ENCODE peak calls at places on chromosomes 5 and 9, in six cellular contexts. X, V, D, R, A and U are unnamed samples.

GRCh38 chr5:176466245-176466871 is 18.2 kb downstream of the FAF2 start:
- DNase-seq in V (peak; percentile 47), D (no peak), X (no peak), R (no peak), A (peak; percentile 47), U (peak; percentile 84)

GRCh38 chr9:98654247-98654646 is 54.5 kb downstream of the GABBR2 start:
- DNase-seq in R (no peak), A (no peak), X (no peak), V (no peak), D (no peak), U (peak; percentile 90)

GRCh38 chr5:6596388-6596787 is 36.5 kb downstream of the NSUN2 start:
- DNase-seq in X (no peak), A (no peak), V (no peak), D (no peak), R (no peak), U (no peak)

GRCh38 chr5:169914766-169915165 is 65.5 kb downstream of the INSYN2B start:
- DNase-seq in D (no peak), V (no peak), R (no peak), A (peak; percentile 57), X (no peak), U (no peak)

GRCh38 chr5:97752871-97753270 is 569.8 kb upstream of the RIOK2 start:
- DNase-seq in V (no peak), D (no peak), X (no peak), A (no peak), R (no peak), U (no peak)

GRCh38 chr9:108933231-108933630 is 693 bp downstream of the ELP1 start:
- DNase-seq in V (peak; percentile 7), X (no peak), D (no peak), R (no peak), A (peak; percentile 12), U (peak; percentile 35)

GRCh38 chr9:126171641-126172040 is 155.0 kb upstream of the MVB12B start:
- DNase-seq in D (peak; percentile 17), V (no peak), A (no peak), X (no peak), R (no peak), U (no peak)

GRCh38 chr5:94802450-94802849 is 184.0 kb downstream of the SLF1 start:
- DNase-seq in R (no peak), X (no peak), V (no peak), D (no peak), A (no peak), U (peak; percentile 19)

GRCh38 chr9:137049544-137050449 is 3.8 kb upstream of the NPDC1 start:
- DNase-seq in D (peak; percentile 84), A (no peak), R (no peak), V (no peak), X (peak; percentile 68), U (peak; percentile 64)

GRCh38 chr5:172434246-172434645 is 20.1 kb downstream of the SH3PXD2B start:
- DNase-seq in A (no peak), D (no peak), V (no peak), R (no peak), X (no peak), U (no peak)

GRCh38 chr5:142482207-142482606 is 157.4 kb upstream of the SPRY4 start:
- DNase-seq in D (no peak), X (no peak), V (no peak), A (no peak), R (no peak), U (no peak)

GRCh38 chr5:173454764-173455598 is 126.8 kb upstream of the STC2 start:
- DNase-seq in V (no peak), R (no peak), D (no peak), A (peak; percentile 99), X (no peak), U (peak; percentile 95)

GRCh38 chr5:65987982-65988381 is 61.6 kb downstream of the ERBIN start:
- DNase-seq in R (no peak), V (no peak), A (no peak), D (no peak), X (no peak), U (no peak)

GRCh38 chr9:18826248-18826647 is 206.8 kb downstream of the SAXO1 start:
- DNase-seq in D (no peak), R (no peak), A (no peak), V (no peak), X (no peak), U (no peak)

GRCh38 chr9:76916231-76916630 is 10.3 kb upstream of the PRUNE2 start:
- DNase-seq in D (no peak), X (no peak), R (no peak), V (no peak), A (no peak), U (no peak)

GRCh38 chr5:90645024-90645610 is 86.5 kb downstream of the ADGRV1 start:
- DNase-seq in X (peak; percentile 47), R (no peak), V (no peak), D (no peak), A (peak; percentile 18), U (no peak)

GRCh38 chr5:62626534-62626933 is 47.9 kb downstream of the LRRC70 start:
- DNase-seq in D (no peak), X (no peak), V (no peak), R (no peak), A (no peak), U (no peak)

GRCh38 chr5:15183520-15183919 is 311.9 kb upstream of the ANKH start:
- DNase-seq in R (no peak), D (no peak), X (no peak), V (no peak), A (peak; percentile 17), U (peak; percentile 18)

GRCh38 chr5:131664929-131665328 is 29.9 kb upstream of the RAPGEF6 start:
- DNase-seq in R (no peak), A (no peak), D (no peak), V (no peak), X (no peak), U (no peak)

GRCh38 chr5:116766470-116766947 is 191.9 kb upstream of the SEMA6A start:
- DNase-seq in A (peak; percentile 98), R (no peak), V (peak; percentile 10), X (no peak), D (no peak), U (peak; percentile 95)

GRCh38 chr9:21481470-21482057 is 549 bp downstream of the IFNE start:
- DNase-seq in X (no peak), V (no peak), A (no peak), D (no peak), R (no peak), U (no peak)

GRCh38 chr9:38154501-38155421 is 85.7 kb upstream of the SHB start:
- DNase-seq in V (no peak), D (no peak), X (no peak), R (no peak), A (no peak), U (peak; percentile 58)

GRCh38 chr5:14816999-14817761 is 54.4 kb downstream of the ANKH start:
- DNase-seq in A (peak; percentile 94), R (peak; percentile 31), V (no peak), X (no peak), D (no peak), U (peak; percentile 90)

GRCh38 chr9:80144856-80145255 is 573.1 kb downstream of the TLE4 start:
- DNase-seq in R (no peak), A (no peak), X (no peak), V (no peak), D (no peak), U (no peak)

GRCh38 chr5:181170996-181171395 is 23.6 kb downstream of the OR2V2 start:
- DNase-seq in R (no peak), D (no peak), V (no peak), X (no peak), A (no peak), U (no peak)

GRCh38 chr5:181167814-181168488 is 20.6 kb downstream of the OR2V2 start:
- DNase-seq in A (no peak), R (no peak), X (no peak), D (no peak), V (no peak), U (peak; percentile 31)

GRCh38 chr5:181168595-181169118 is 21.3 kb downstream of the OR2V2 start:
- DNase-seq in V (no peak), A (no peak), X (no peak), R (no peak), D (no peak), U (no peak)

GRCh38 chr5:181171782-181172181 is 24.4 kb downstream of the OR2V2 start:
- DNase-seq in D (no peak), V (no peak), X (no peak), R (no peak), A (no peak), U (no peak)

DNA sequence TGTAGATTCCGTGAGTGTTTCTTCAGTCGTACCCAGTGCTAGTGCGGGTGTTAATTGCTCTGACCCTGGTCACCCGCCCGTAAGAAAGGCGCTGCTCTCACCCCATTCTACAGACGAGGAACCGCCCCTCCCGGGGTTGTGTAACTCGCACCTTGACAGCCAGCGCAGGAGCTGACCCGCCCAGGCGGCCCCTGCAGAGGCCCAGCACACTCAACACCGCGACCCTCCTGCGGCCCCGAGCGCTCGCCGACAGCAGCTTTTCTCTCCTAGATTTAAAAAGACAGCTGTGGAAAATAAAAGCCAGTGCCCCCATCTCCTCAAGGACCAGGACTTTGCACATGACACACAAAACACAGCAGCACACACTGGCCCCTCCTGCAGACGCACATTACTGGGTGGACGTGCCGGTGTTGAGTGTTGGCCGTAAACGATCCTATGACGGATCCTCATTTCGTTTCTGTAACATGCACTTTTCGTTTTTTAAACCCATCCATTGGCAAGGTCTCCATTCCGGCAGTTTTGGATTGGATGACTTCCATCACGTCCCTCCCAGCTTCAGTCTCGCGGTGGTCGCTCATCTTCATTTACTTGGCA is 22.9 kb downstream of the OR2V2 start:
- DNase-seq in X (no peak), A (no peak), D (no peak), V (no peak), R (no peak), U (no peak)
- H3K4me3 ChIP-seq in X (no peak overlapping the region), A (peak overlapping the region; percentile 46), D (no peak overlapping the region), V (no peak overlapping the region), R (no peak overlapping the region), U (peak overlapping the region; percentile 19)

GRCh38 chr5:108060340-108060739 is 321.6 kb downstream of the FBXL17 start:
- DNase-seq in A (no peak), X (no peak), R (no peak), D (no peak), V (no peak), U (no peak)
- TF ChIP-seq CTCF in A (no peak), X (no peak), R (no peak), D (no peak), V (no peak), U (no peak)

GRCh38 chr5:112738180-112738560 is 485 bp downstream of the APC start:
- DNase-seq in R (no peak), D (no peak), V (no peak), A (peak; percentile 21), X (no peak), U (no peak)
- H3K4me3 ChIP-seq in R (peak overlapping the region; percentile 71), D (peak overlapping the region; percentile 49), V (peak overlapping the region; percentile 65), A (peak overlapping the region; percentile 84), X (peak overlapping the region; percentile 57), U (peak overlapping the region; percentile 86)

DNA sequence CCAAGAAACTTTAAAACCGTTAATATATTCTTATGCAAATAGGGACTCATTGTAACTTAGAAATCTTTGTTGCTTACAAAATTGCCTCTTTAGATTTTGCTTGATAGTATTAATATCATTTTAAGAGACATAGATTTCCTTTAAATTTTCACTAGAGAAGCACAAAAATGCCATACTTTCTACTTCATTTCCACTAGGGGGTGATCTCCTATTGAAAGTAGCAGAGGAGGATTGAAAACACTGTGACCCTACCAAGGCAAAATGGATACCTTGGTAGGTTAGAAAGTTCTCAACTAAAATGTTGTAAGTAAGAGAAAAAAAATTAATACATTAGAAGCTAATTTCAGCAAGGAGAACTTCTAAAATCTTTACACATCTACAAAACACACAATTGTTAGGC is 204.9 kb downstream of the CHSY3 start:
- DNase-seq in A (no peak), R (no peak), V (no peak), X (no peak), D (no peak), U (peak; percentile 56)
- TF ChIP-seq CTCF in A (peak; percentile 53), R (peak; percentile 20), V (no peak), X (peak; percentile 72), D (no peak), U (peak; percentile 68)